ENCODE peak calls at places on chromosome 15, in four cellular contexts. P is IMR-90, Z is H9, U is H1. R is an unnamed sample.

GRCh38 chr15:84839714-84840113 is 22.6 kb downstream of the ALPK3 start:
- DNase-seq in P (no peak), Z (peak), U (no peak), R (no peak)

GRCh38 chr15:64096486-64097431 is 977 bp downstream of the SNX1 start:
- DNase-seq in P (peak), Z (no peak), U (no peak), R (peak)

GRCh38 chr15:47485419-47485818 is 231.9 kb upstream of the SEMA6D start:
- DNase-seq in P (peak), Z (no peak), U (no peak), R (no peak)

GRCh38 chr15:70703483-70703882 is 59.9 kb downstream of the UACA start:
- DNase-seq in P (no peak), Z (no peak), U (no peak), R (peak)

GRCh38 chr15:69849232-69849610 is 248.5 kb downstream of the TLE3 start:
- DNase-seq in P (peak), Z (no peak), U (no peak), R (peak)

GRCh38 chr15:36771826-36772225 is 192.4 kb downstream of the CDIN1 start:
- DNase-seq in P (no peak), Z (no peak), U (no peak), R (no peak)

GRCh38 chr15:42456971-42457370 is 34.0 kb downstream of the ZNF106 start:
- DNase-seq in P (no peak), Z (no peak), U (no peak), R (peak)

GRCh38 chr15:42059661-42060476 is 34.5 kb downstream of the PLA2G4D start:
- DNase-seq in P (peak), Z (peak), U (peak), R (peak)

GRCh38 chr15:72173864-72174550 is 23.6 kb downstream of the GRAMD2A start:
- DNase-seq in P (no peak), Z (no peak), U (no peak), R (no peak)

GRCh38 chr15:95291878-95292472 is 1038.5 kb upstream of the NR2F2 start:
- DNase-seq in P (peak), Z (no peak), U (no peak), R (no peak)

GRCh38 chr15:68228143-68228970 is 1.2 kb downstream of the CLN6 start:
- DNase-seq in P (no peak), Z (no peak), U (no peak), R (peak)

GRCh38 chr15:48657891-48658591 is 12.5 kb upstream of the FBN1 start:
- DNase-seq in P (no peak), Z (no peak), U (no peak), R (no peak)
- H2BK5ac ChIP-seq in P (no peak), Z (no peak), U (no peak), R (no peak)

GRCh38 chr15:37900286-37901221 is 33.9 kb upstream of the TMCO5A start:
- DNase-seq in P (peak), Z (no peak), U (no peak), R (peak)
- H3K27ac ChIP-seq in P (peak), Z (no peak), U (no peak), R (peak)

GRCh38 chr15:75123395-75123794 is 78.3 kb upstream of the C15orf39 start:
- DNase-seq in P (peak), Z (no peak), U (no peak), R (peak)
- H3K9ac ChIP-seq in P (no peak), Z (no peak), U (no peak), R (peak)

DNA sequence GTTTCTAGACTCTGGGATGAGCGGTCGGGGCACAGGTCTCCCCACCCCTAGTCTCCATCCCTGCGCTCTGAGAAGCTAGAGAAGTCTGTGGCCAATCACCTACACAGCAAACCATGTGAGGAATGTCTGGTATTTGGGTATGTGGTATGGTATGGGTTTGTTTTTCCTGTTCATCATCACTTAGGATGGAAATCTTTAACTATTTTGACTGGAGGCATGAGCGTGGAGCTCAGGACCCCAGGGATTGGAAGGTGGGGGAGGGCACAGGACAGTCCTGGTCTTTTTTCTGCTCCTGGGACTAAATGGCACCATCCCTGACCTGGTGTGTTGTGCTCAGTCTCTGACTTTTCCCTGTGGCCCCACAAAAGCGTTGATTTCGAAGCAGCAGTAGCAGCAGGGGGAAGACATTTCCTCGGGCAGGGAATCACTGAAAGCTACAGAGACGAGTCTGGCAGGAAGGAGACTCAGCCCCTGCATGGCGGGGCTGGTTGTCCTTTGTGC is 191.7 kb upstream of the TPM1 start:
- DNase-seq in P (peak), Z (no peak), U (no peak), R (peak)
- H2BK5ac ChIP-seq in P (peak), Z (peak), U (peak), R (peak)

GRCh38 chr15:40103864-40104271 is 4.8 kb downstream of the BMF start:
- DNase-seq in P (no peak), Z (no peak), U (no peak), R (no peak)

GRCh38 chr15:40106203-40107161 is 2.2 kb downstream of the BMF start:
- DNase-seq in P (peak), Z (peak), U (peak), R (peak)

GRCh38 chr15:40105517-40106202 is 3.0 kb downstream of the BMF start:
- DNase-seq in P (no peak), Z (no peak), U (no peak), R (no peak)

GRCh38 chr15:40104296-40104864 is 4.3 kb downstream of the BMF start:
- DNase-seq in P (no peak), Z (no peak), U (no peak), R (no peak)

DNA sequence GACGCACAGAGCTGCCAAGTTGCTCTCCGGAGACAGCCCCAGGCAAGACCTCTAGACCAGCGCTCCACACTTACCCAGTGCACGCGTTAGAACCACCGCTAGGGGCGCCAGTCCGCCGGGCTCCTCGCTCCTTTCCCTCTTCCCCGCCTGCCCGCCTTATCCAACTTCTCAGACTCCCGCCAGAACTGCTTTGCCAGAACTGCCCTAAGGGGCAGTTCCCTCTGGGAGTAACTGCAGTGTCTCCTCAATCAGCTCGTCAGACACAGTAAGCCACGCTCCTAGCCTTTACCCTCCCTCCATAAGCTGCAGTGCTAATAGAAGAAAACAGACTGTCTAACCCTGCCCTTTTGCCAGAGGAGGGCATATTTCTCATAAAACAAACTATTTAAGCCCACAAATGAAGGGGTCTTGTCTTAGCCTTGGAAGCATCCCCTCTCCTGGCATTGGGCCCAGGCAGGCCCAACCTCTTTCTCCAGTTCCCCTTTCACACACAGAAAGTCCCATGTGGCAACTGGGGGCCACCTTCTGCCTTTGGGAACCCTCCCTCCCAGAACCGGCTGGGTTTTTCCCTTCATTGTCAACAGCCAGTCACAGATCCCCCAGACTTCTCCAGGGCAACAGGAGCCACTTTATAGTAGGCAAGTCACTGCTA is 3.7 kb downstream of the BMF start:
- DNase-seq in P (peak), Z (peak), U (peak), R (peak)
- H3K27ac ChIP-seq in P (no peak), Z (no peak), U (no peak), R (no peak)

GRCh38 chr15:83206387-83206970 is 1.1 kb downstream of the HDGFL3 start:
- DNase-seq in P (no peak), Z (peak), U (no peak), R (peak)

GRCh38 chr15:83205725-83206324 is 1.8 kb downstream of the HDGFL3 start:
- DNase-seq in P (peak), Z (no peak), U (no peak), R (peak)

GRCh38 chr15:83206971-83207621 is 527 bp downstream of the HDGFL3 start:
- DNase-seq in P (no peak), Z (peak), U (peak), R (peak)

GRCh38 chr15:83203543-83203942 is 4.1 kb downstream of the HDGFL3 start:
- DNase-seq in P (no peak), Z (no peak), U (no peak), R (no peak)

GRCh38 chr15:83204697-83205096 is 2.9 kb downstream of the HDGFL3 start:
- DNase-seq in P (no peak), Z (no peak), U (no peak), R (no peak)
- H3K9ac ChIP-seq in P (no peak), Z (no peak), U (no peak), R (no peak)

GRCh38 chr15:92123848-92124631 is 269.6 kb upstream of the ST8SIA2 start:
- DNase-seq in P (no peak), Z (peak), U (no peak), R (no peak)
- H2BK5ac ChIP-seq in P (no peak), Z (no peak), U (peak), R (no peak)